ENCODE peak calls at places on chromosomes 5 and 9, in six cellular contexts. One of them, this sample, is unnamed.

GRCh38 chr5:36363101-36363500 is 61.4 kb upstream of the RANBP3L start:
- DNase-seq in transverse colon: no peak
- DNase-seq in brain microvascular endothelial cell: peak
- DNase-seq in nephron progenitor cell: no peak
- DNase-seq in choroid plexus epithelial cell: peak
- DNase-seq in heart left ventricle: no peak
- DNase-seq in this sample: no peak

GRCh38 chr9:104860280-104860679 is 67.7 kb downstream of the ABCA1 start:
- DNase-seq in transverse colon: no peak
- DNase-seq in heart left ventricle: no peak
- DNase-seq in brain microvascular endothelial cell: no peak
- DNase-seq in choroid plexus epithelial cell: peak
- DNase-seq in nephron progenitor cell: no peak
- DNase-seq in this sample: no peak

GRCh38 chr9:2023042-2023441 is 7.9 kb downstream of the SMARCA2 start:
- DNase-seq in heart left ventricle: peak
- DNase-seq in choroid plexus epithelial cell: no peak
- DNase-seq in brain microvascular endothelial cell: no peak
- DNase-seq in nephron progenitor cell: no peak
- DNase-seq in transverse colon: no peak
- DNase-seq in this sample: no peak

GRCh38 chr5:65672787-65673186 is 48.0 kb downstream of the SHLD3 start:
- DNase-seq in transverse colon: no peak
- DNase-seq in brain microvascular endothelial cell: no peak
- DNase-seq in choroid plexus epithelial cell: peak
- DNase-seq in nephron progenitor cell: no peak
- DNase-seq in heart left ventricle: no peak
- DNase-seq in this sample: no peak

GRCh38 chr5:10057356-10057755 is 192.3 kb downstream of the ATPSCKMT start:
- DNase-seq in transverse colon: no peak
- DNase-seq in brain microvascular endothelial cell: no peak
- DNase-seq in heart left ventricle: no peak
- DNase-seq in choroid plexus epithelial cell: no peak
- DNase-seq in nephron progenitor cell: no peak
- DNase-seq in this sample: no peak

GRCh38 chr9:68978054-68978453 is 35.9 kb downstream of the PRKACG start:
- DNase-seq in transverse colon: no peak
- DNase-seq in heart left ventricle: no peak
- DNase-seq in choroid plexus epithelial cell: no peak
- DNase-seq in nephron progenitor cell: no peak
- DNase-seq in brain microvascular endothelial cell: no peak
- DNase-seq in this sample: no peak

GRCh38 chr5:31329722-31330121 is 136.2 kb downstream of the CDH6 start:
- DNase-seq in brain microvascular endothelial cell: no peak
- DNase-seq in nephron progenitor cell: no peak
- DNase-seq in heart left ventricle: no peak
- DNase-seq in choroid plexus epithelial cell: peak
- DNase-seq in transverse colon: no peak
- DNase-seq in this sample: no peak

GRCh38 chr5:55308254-55308836 is 556 bp downstream of the MTREX start:
- DNase-seq in nephron progenitor cell: peak
- DNase-seq in heart left ventricle: no peak
- DNase-seq in brain microvascular endothelial cell: no peak
- DNase-seq in transverse colon: peak
- DNase-seq in choroid plexus epithelial cell: peak
- DNase-seq in this sample: no peak

DNA sequence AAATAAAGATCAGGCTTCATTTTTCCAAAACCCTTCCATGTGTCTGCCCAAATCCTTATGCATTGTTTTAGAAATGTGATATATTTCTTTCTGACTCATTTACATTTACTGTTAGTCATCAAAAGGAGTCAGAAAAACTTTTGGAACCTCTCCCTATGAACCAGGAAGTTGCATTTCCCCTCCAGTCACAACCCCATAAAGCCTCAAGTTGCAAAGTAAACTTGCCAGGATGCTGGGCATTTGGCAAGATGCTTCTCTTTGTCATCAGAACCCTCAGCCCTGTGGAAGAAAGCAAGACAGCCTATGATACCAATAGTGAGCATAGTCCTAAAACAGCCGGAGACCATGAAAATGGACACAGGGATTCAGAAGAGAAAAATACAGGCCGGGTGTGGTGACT is 84.2 kb downstream of the MUSK start:
- DNase-seq in heart left ventricle: no peak
- DNase-seq in choroid plexus epithelial cell: peak
- DNase-seq in brain microvascular endothelial cell: peak
- DNase-seq in transverse colon: no peak
- DNase-seq in nephron progenitor cell: no peak
- DNase-seq in this sample: no peak
- TF ChIP-seq CTCF in heart left ventricle: no peak
- TF ChIP-seq CTCF in choroid plexus epithelial cell: no peak
- TF ChIP-seq CTCF in brain microvascular endothelial cell: no peak
- TF ChIP-seq CTCF in transverse colon: no peak
- TF ChIP-seq CTCF in nephron progenitor cell: no peak
- TF ChIP-seq CTCF in this sample: no peak

DNA sequence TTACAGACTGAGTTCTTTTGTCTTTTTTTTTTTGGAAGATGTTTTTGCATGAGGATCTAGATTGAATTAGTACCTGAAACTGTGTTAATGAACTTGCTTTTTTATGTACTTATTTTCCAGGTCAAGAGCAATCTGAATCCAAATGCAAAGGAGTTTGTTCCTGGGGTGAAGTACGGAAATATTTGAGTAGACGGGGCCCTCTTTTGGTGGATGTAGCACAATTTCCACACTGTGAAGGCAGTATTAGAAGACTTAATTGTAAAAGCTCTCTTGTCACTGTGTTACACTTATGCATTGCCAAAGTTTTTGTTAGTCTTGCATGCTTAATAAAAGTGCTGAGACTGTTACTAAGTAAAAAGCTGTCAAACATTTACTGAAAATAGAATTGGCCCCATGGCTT is 14.5 kb downstream of the SLC23A1 start:
- DNase-seq in transverse colon: no peak
- DNase-seq in choroid plexus epithelial cell: peak
- DNase-seq in nephron progenitor cell: no peak
- DNase-seq in heart left ventricle: no peak
- DNase-seq in brain microvascular endothelial cell: no peak
- DNase-seq in this sample: no peak
- TF ChIP-seq CTCF in transverse colon: no peak
- TF ChIP-seq CTCF in choroid plexus epithelial cell: peak
- TF ChIP-seq CTCF in nephron progenitor cell: no peak
- TF ChIP-seq CTCF in heart left ventricle: no peak
- TF ChIP-seq CTCF in brain microvascular endothelial cell: peak
- TF ChIP-seq CTCF in this sample: no peak

GRCh38 chr5:175847503-175847902 is 23.9 kb upstream of the CPLX2 start:
- DNase-seq in transverse colon: no peak
- DNase-seq in heart left ventricle: no peak
- DNase-seq in nephron progenitor cell: no peak
- DNase-seq in brain microvascular endothelial cell: no peak
- DNase-seq in choroid plexus epithelial cell: peak
- DNase-seq in this sample: no peak
- TF ChIP-seq CTCF in transverse colon: no peak
- TF ChIP-seq CTCF in heart left ventricle: no peak
- TF ChIP-seq CTCF in nephron progenitor cell: no peak
- TF ChIP-seq CTCF in brain microvascular endothelial cell: peak
- TF ChIP-seq CTCF in choroid plexus epithelial cell: peak
- TF ChIP-seq CTCF in this sample: peak

GRCh38 chr9:98118640-98119601 is at the start of gene TRIM14:
- DNase-seq in brain microvascular endothelial cell: peak
- DNase-seq in nephron progenitor cell: peak
- DNase-seq in heart left ventricle: peak
- DNase-seq in transverse colon: peak
- DNase-seq in choroid plexus epithelial cell: peak
- DNase-seq in this sample: peak

GRCh38 chr9:98120476-98120875 is 1.5 kb upstream of the TRIM14 start:
- DNase-seq in brain microvascular endothelial cell: no peak
- DNase-seq in choroid plexus epithelial cell: no peak
- DNase-seq in transverse colon: peak
- DNase-seq in heart left ventricle: no peak
- DNase-seq in nephron progenitor cell: no peak
- DNase-seq in this sample: no peak

GRCh38 chr9:98121096-98121495 is 2.1 kb upstream of the TRIM14 start:
- DNase-seq in brain microvascular endothelial cell: no peak
- DNase-seq in transverse colon: peak
- DNase-seq in heart left ventricle: no peak
- DNase-seq in nephron progenitor cell: no peak
- DNase-seq in choroid plexus epithelial cell: peak
- DNase-seq in this sample: no peak

DNA sequence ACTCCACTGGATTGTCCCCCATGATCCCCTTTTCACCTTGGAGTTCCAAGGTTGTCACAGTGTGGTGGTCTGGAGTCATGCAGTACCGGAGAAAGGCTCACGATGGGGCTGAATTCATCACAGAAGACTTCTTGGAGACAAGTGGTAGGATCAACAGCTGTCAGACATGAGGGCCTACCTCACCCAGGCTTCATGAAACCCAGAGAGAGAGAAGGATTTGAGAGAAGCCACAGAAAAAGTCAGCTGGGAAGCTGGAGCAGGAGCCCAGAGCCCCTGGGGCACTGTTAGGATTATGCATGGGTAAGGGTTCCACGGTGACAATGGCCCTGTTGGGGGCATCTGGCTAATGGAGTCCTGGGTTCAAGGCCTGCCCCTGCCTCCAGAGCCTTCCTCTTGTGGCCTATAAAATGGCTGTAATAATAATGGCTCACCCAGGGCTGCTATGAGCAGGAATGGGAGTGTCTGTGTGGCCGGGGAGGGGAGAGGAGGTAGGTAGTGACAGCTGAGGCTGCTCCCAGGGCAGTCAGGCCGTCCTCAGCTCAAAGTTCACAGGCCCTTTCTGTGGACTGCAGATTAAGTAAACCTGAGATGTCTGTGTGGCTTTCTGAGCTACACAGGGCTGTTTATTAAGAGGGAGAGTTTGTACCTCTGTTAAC is 910 bp downstream of the TRIM14 start:
- DNase-seq in brain microvascular endothelial cell: no peak
- DNase-seq in transverse colon: peak
- DNase-seq in heart left ventricle: no peak
- DNase-seq in nephron progenitor cell: no peak
- DNase-seq in choroid plexus epithelial cell: peak
- DNase-seq in this sample: no peak
- TF ChIP-seq CTCF in brain microvascular endothelial cell: peak
- TF ChIP-seq CTCF in transverse colon: no peak
- TF ChIP-seq CTCF in heart left ventricle: no peak
- TF ChIP-seq CTCF in nephron progenitor cell: no peak
- TF ChIP-seq CTCF in choroid plexus epithelial cell: peak
- TF ChIP-seq CTCF in this sample: peak

DNA sequence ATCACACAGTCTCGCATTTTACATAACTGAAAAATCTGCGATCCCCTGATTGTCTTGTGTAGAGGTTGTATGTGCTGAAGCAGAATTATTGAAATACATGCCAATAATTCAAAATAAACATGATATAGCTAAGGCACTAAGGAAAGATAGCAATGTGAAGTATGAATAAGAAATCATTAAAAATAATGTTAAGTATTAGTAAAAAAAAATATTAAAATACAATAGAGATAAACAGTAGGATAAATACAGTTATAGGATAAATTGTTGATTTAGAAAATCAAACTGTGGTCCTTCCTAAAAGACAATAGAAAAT is 121.1 kb downstream of the FBXL17 start:
- DNase-seq in heart left ventricle: no peak
- DNase-seq in transverse colon: no peak
- DNase-seq in nephron progenitor cell: no peak
- DNase-seq in choroid plexus epithelial cell: no peak
- DNase-seq in brain microvascular endothelial cell: no peak
- DNase-seq in this sample: no peak
- TF ChIP-seq CTCF in heart left ventricle: no peak
- TF ChIP-seq CTCF in transverse colon: peak
- TF ChIP-seq CTCF in nephron progenitor cell: no peak
- TF ChIP-seq CTCF in choroid plexus epithelial cell: no peak
- TF ChIP-seq CTCF in brain microvascular endothelial cell: no peak
- TF ChIP-seq CTCF in this sample: peak

GRCh38 chr9:119369670-119370366 is 583 bp upstream of the BRINP1 start:
- DNase-seq in heart left ventricle: no peak
- DNase-seq in transverse colon: no peak
- DNase-seq in brain microvascular endothelial cell: no peak
- DNase-seq in nephron progenitor cell: no peak
- DNase-seq in choroid plexus epithelial cell: no peak
- DNase-seq in this sample: no peak

GRCh38 chr9:119368179-119368578 is 1.1 kb downstream of the BRINP1 start:
- DNase-seq in brain microvascular endothelial cell: no peak
- DNase-seq in heart left ventricle: no peak
- DNase-seq in choroid plexus epithelial cell: no peak
- DNase-seq in nephron progenitor cell: no peak
- DNase-seq in transverse colon: no peak
- DNase-seq in this sample: no peak

GRCh38 chr9:119368681-119369581 is at the start of gene BRINP1:
- DNase-seq in transverse colon: no peak
- DNase-seq in heart left ventricle: peak
- DNase-seq in brain microvascular endothelial cell: peak
- DNase-seq in nephron progenitor cell: peak
- DNase-seq in choroid plexus epithelial cell: peak
- DNase-seq in this sample: peak

GRCh38 chr9:119366909-119367690 is 2.1 kb downstream of the BRINP1 start:
- DNase-seq in choroid plexus epithelial cell: no peak
- DNase-seq in nephron progenitor cell: no peak
- DNase-seq in transverse colon: no peak
- DNase-seq in brain microvascular endothelial cell: no peak
- DNase-seq in heart left ventricle: no peak
- DNase-seq in this sample: no peak

DNA sequence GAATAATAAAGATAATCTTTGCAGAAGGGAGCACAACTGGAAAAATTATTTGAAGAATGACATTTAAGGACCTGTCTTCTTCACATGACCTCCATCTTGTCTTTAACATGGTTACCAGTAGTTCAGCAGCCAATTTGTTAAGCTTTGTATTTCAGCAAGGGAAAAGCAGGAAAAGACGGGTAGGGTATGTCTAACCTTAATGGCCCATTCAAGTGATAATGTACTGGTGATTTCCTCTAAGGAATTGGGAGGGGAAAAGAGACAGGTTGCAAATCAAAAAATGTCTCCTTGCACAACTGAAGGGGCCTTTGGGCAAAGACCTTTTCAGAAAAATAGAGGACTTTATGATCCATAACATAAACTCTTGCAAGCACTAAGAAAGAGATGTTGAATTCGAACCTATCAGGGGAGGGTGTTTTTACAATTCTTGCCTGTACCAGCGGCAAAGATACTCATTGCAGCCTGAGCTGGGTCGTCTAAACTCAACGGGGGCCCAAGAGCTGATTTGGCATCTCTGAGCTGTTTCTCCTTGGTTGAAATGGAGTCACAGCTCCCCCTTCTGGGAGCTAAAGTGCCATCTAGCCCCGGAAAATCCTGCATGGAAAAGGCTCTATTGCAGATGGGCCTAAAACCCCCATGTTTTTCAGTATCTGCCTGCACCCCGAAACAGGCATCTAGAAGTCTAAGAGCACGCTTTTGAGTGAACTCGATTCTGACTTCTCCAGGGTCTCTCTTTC is 3.8 kb downstream of the BRINP1 start:
- DNase-seq in transverse colon: no peak
- DNase-seq in nephron progenitor cell: peak
- DNase-seq in brain microvascular endothelial cell: peak
- DNase-seq in choroid plexus epithelial cell: peak
- DNase-seq in heart left ventricle: no peak
- DNase-seq in this sample: peak
- TF ChIP-seq CTCF in transverse colon: peak
- TF ChIP-seq CTCF in nephron progenitor cell: peak
- TF ChIP-seq CTCF in brain microvascular endothelial cell: peak
- TF ChIP-seq CTCF in choroid plexus epithelial cell: peak
- TF ChIP-seq CTCF in heart left ventricle: peak
- TF ChIP-seq CTCF in this sample: peak

This sample was measured in neural crest cell.